ENCODE peak calls at places on chromosomes 11 and 22, in six cellular contexts. P, H, U, E, N and I are unnamed samples.

GRCh38 chr11:35619754-35620640 is 1.7 kb downstream of the FJX1 start:
- DNase-seq in P (no peak), H (peak), U (no peak), E (peak), N (no peak), I (no peak)

GRCh38 chr11:31821235-31821764 is 10.2 kb upstream of the PAX6 start:
- DNase-seq in P (no peak), H (no peak), U (no peak), E (no peak), N (no peak), I (no peak)

GRCh38 chr22:50530857-50531545 is 1.2 kb upstream of the TYMP start:
- DNase-seq in P (no peak), H (peak), U (peak), E (peak), N (peak), I (peak)

GRCh38 chr11:21289686-21290085 is 620.3 kb downstream of the NELL1 start:
- DNase-seq in P (no peak), H (no peak), U (no peak), E (no peak), N (no peak), I (no peak)

GRCh38 chr11:115990004-115990447 is 485.8 kb upstream of the CADM1 start:
- DNase-seq in P (no peak), H (no peak), U (no peak), E (no peak), N (no peak), I (no peak)

GRCh38 chr22:19855504-19856409 is 1.1 kb upstream of the GNB1L start:
- DNase-seq in P (peak), H (peak), U (peak), E (peak), N (peak), I (peak)

GRCh38 chr11:31809857-31810778 is 1.0 kb downstream of the PAX6 start:
- DNase-seq in P (no peak), H (no peak), U (no peak), E (peak), N (no peak), I (no peak)

GRCh38 chr11:65377036-65377435 is 5.4 kb downstream of the SLC25A45 start:
- DNase-seq in P (no peak), H (no peak), U (no peak), E (no peak), N (no peak), I (no peak)

GRCh38 chr11:34343153-34343552 is 14.7 kb downstream of the ABTB2 start:
- DNase-seq in P (no peak), H (no peak), U (no peak), E (peak), N (no peak), I (no peak)

GRCh38 chr11:81104051-81104450 is 1629.6 kb downstream of the FAM181B start:
- DNase-seq in P (no peak), H (no peak), U (no peak), E (no peak), N (no peak), I (no peak)

GRCh38 chr11:44835326-44835725 is 108.6 kb downstream of the TSPAN18 start:
- DNase-seq in P (no peak), H (no peak), U (no peak), E (no peak), N (no peak), I (no peak)

GRCh38 chr22:38874529-38875222 is 2.7 kb upstream of the CBX6 start:
- DNase-seq in P (no peak), H (no peak), U (no peak), E (no peak), N (no peak), I (no peak)

GRCh38 chr11:58575377-58576020 is at the start of gene LPXN:
- DNase-seq in P (no peak), H (peak), U (no peak), E (peak), N (no peak), I (no peak)

GRCh38 chr11:86459002-86459385 is 84.3 kb downstream of the CCDC81 start:
- DNase-seq in P (no peak), H (no peak), U (no peak), E (no peak), N (no peak), I (no peak)

GRCh38 chr11:28169816-28170215 is 61.6 kb downstream of the METTL15 start:
- DNase-seq in P (no peak), H (no peak), U (no peak), E (peak), N (no peak), I (no peak)

GRCh38 chr11:103043826-103044688 is 47.9 kb downstream of the DCUN1D5 start:
- DNase-seq in P (no peak), H (no peak), U (no peak), E (no peak), N (no peak), I (no peak)

GRCh38 chr11:126318642-126319373 is 14.9 kb downstream of the DCPS start:
- DNase-seq in P (peak), H (no peak), U (peak), E (peak), N (peak), I (no peak)

GRCh38 chr11:84193706-84194105 is 907.5 kb upstream of the CCDC90B start:
- DNase-seq in P (no peak), H (no peak), U (no peak), E (no peak), N (no peak), I (no peak)

GRCh38 chr22:50527921-50528681 is 1.7 kb downstream of the TYMP start:
- DNase-seq in P (no peak), H (no peak), U (no peak), E (no peak), N (no peak), I (no peak)

GRCh38 chr22:30705710-30706651 is 11.3 kb downstream of the OSBP2 start:
- DNase-seq in P (peak), H (no peak), U (no peak), E (no peak), N (peak), I (peak)

GRCh38 chr11:118283756-118284350 is 19.8 kb upstream of the MPZL2 start:
- DNase-seq in P (no peak), H (no peak), U (no peak), E (no peak), N (no peak), I (no peak)